ENCODE peak calls at places on chromosomes 16 and 17, in seven cellular contexts. Q is WTC11, H is H1, K is IMR-90, I is DND-41, M is esophagus muscularis mucosa, Z is breast epithelium. P is an unnamed sample.

GRCh38 chr16:74698220-74698619 is 2.4 kb downstream of the MLKL start:
- DNase-seq in I (no peak), H (no peak), K (peak; percentile 8), Z (no peak), Q (no peak), M (no peak), P (no peak)

GRCh38 chr16:85650864-85651811 is 37.6 kb downstream of the GINS2 start:
- DNase-seq in H (no peak), K (no peak), Z (no peak), M (no peak), Q (no peak), I (no peak), P (no peak)

GRCh38 chr16:58492735-58493134 is 7.2 kb upstream of the NDRG4 start:
- DNase-seq in Z (no peak), K (no peak), H (no peak), Q (no peak), M (no peak), I (no peak), P (no peak)

GRCh38 chr17:59565959-59566324 is 532 bp downstream of the DHX40 start:
- DNase-seq in M (no peak), Z (no peak), H (peak; percentile 67), Q (peak; percentile 50), K (peak; percentile 86), I (peak; percentile 71), P (no peak)

GRCh38 chr17:81810892-81811704 is 7.1 kb downstream of the GCGR start:
- DNase-seq in Q (no peak), Z (no peak), I (no peak), M (no peak), K (no peak), H (no peak), P (no peak)

GRCh38 chr17:57532966-57533365 is 212.1 kb downstream of the CCDC182 start:
- DNase-seq in K (no peak), H (no peak), Q (no peak), M (no peak), I (no peak), Z (no peak), P (no peak)

GRCh38 chr16:85187002-85187401 is 74.7 kb upstream of the CIBAR2 start:
- DNase-seq in H (no peak), Z (no peak), M (no peak), K (peak; percentile 89), I (no peak), Q (no peak), P (no peak)

GRCh38 chr17:49217651-49218413 is 7.3 kb downstream of the ABI3 start:
- DNase-seq in Q (no peak), H (no peak), M (no peak), Z (no peak), I (peak; percentile 87), K (no peak), P (no peak)

GRCh38 chr17:39153541-39154111 is 2.2 kb upstream of the PLXDC1 start:
- DNase-seq in H (peak; percentile 98), I (peak; percentile 89), Z (peak; percentile 97), M (peak; percentile 99), K (peak; percentile 88), Q (peak; percentile 92), P (peak; percentile 92)

GRCh38 chr16:7839568-7839967 is 506.9 kb downstream of the RBFOX1 start:
- DNase-seq in I (peak; percentile 21), Q (no peak), K (no peak), H (no peak), M (peak; percentile 68), Z (no peak), P (no peak)
- TF ChIP-seq CTCF in I (no peak), Q (no peak), K (no peak), H (no peak), M (no peak), Z (no peak), P (no peak)

GRCh38 chr16:47571049-47571448 is 109.9 kb downstream of the PHKB start:
- DNase-seq in M (no peak), Z (no peak), Q (no peak), H (no peak), K (no peak), I (no peak), P (no peak)
- TF ChIP-seq CTCF in M (no peak), Z (no peak), Q (no peak), H (peak; percentile 23), K (no peak), I (no peak), P (no peak)

GRCh38 chr16:87703835-87704375 is 61.9 kb downstream of the KLHDC4 start:
- DNase-seq in K (no peak), M (no peak), Q (no peak), I (no peak), H (no peak), Z (no peak), P (no peak)

GRCh38 chr16:87701505-87701921 is 64.3 kb downstream of the KLHDC4 start:
- DNase-seq in Z (no peak), K (no peak), I (no peak), Q (no peak), M (no peak), H (no peak), P (peak; percentile 61)

GRCh38 chr16:87703071-87703470 is 62.7 kb downstream of the KLHDC4 start:
- DNase-seq in K (no peak), H (no peak), Z (no peak), Q (no peak), I (no peak), M (no peak), P (no peak)

GRCh38 chr16:87701066-87701425 is 64.7 kb downstream of the KLHDC4 start:
- DNase-seq in M (no peak), I (no peak), K (no peak), H (no peak), Z (no peak), Q (no peak), P (no peak)

GRCh38 chr16:87702325-87702811 is 63.4 kb downstream of the KLHDC4 start:
- DNase-seq in M (no peak), Z (no peak), K (peak; percentile 30), Q (peak; percentile 74), I (no peak), H (peak; percentile 80), P (peak; percentile 57)
- TF ChIP-seq CTCF in M (peak; percentile 24), Z (no peak), K (peak; percentile 55), Q (peak; percentile 39), I (no peak), H (peak; percentile 80), P (no peak)

GRCh38 chr16:49756971-49757743 is 98.8 kb downstream of the ZNF423 start:
- DNase-seq in H (no peak), Z (no peak), Q (no peak), M (no peak), K (no peak), I (no peak), P (no peak)
- TF ChIP-seq CTCF in H (no peak), Z (no peak), Q (no peak), M (no peak), K (no peak), I (no peak), P (no peak)

DNA sequence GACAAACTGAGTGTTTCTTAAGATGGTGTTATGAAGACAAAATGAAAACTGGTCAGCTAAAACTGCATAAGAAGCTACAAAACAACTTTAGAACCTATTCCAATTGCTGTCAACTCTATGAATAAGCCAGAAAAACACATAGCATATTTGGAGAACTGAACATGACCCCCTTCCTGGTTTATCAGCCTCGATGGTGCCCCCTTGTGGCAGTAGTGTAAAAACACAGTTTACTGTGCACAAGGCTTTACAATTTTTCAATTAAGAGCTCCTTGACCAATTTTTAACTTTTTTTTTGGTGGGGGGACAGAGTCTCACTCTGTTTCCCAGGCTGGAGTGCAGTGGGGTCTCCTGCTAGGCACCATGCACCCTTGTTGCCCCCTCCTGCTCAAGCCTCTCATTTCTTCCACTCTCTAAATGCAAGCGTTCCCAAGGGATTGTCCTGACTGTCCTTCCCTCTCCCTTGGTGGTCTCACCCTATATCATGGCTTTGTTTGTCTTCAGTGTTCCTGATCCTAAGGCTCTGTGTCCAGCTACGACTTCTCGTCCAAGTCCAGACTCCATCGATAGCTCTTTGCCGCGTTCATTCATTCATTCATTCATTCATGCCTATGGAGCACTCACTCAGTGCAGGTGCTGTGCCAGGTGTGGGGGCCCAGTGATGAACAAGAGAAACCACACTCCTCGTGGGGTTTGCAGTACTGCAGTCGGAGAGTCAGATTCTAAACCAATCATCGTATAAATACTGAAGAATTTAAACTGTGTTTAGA is 7.5 kb downstream of the EIF1 start:
- DNase-seq in H (peak; percentile 66), K (peak; percentile 83), I (peak; percentile 70), Z (no peak), M (no peak), Q (peak; percentile 64), P (no peak)
- TF ChIP-seq CTCF in H (peak; percentile 85), K (peak; percentile 83), I (peak; percentile 89), Z (peak; percentile 66), M (peak; percentile 79), Q (peak; percentile 76), P (peak; percentile 57)

GRCh38 chr16:57374067-57374534 is 1.8 kb downstream of the CX3CL1 start:
- DNase-seq in Q (no peak), Z (no peak), M (no peak), K (peak; percentile 62), I (no peak), H (no peak), P (no peak)
- TF ChIP-seq CTCF in Q (no peak), Z (no peak), M (no peak), K (no peak), I (no peak), H (no peak), P (no peak)

GRCh38 chr17:67378444-67379250 is 1.6 kb downstream of the PITPNC1 start:
- DNase-seq in Z (peak; percentile 70), M (peak; percentile 96), K (peak; percentile 82), Q (peak; percentile 82), H (peak; percentile 90), I (peak; percentile 80), P (peak; percentile 77)

GRCh38 chr17:67376509-67376891 is 581 bp upstream of the PITPNC1 start:
- DNase-seq in Q (no peak), I (no peak), Z (no peak), M (no peak), K (peak; percentile 59), H (no peak), P (no peak)

GRCh38 chr17:67376892-67377726 is at the start of gene PITPNC1:
- DNase-seq in I (peak; percentile 84), Z (peak; percentile 67), K (peak; percentile 86), H (peak; percentile 89), Q (peak; percentile 87), M (peak; percentile 96), P (peak; percentile 77)

GRCh38 chr17:67379251-67379630 is 2.2 kb downstream of the PITPNC1 start:
- DNase-seq in Q (no peak), Z (no peak), H (no peak), I (no peak), M (no peak), K (no peak), P (no peak)

GRCh38 chr17:67377727-67378443 is 804 bp downstream of the PITPNC1 start:
- DNase-seq in H (no peak), M (no peak), K (peak; percentile 35), Z (peak; percentile 59), Q (peak; percentile 54), I (peak; percentile 68), P (peak; percentile 54)
- TF ChIP-seq CTCF in H (peak; percentile 13), M (no peak), K (peak; percentile 39), Z (no peak), Q (no peak), I (peak; percentile 39), P (no peak)